ENCODE peak calls at places on chromosomes 2 and 18, in nine cellular contexts. A, P, B, H, V, J, L, D and W are unnamed samples. For H3K4me1, the result is how much of the 10 kb centered on the place peaks cover.

GRCh38 chr2:152432206-152432653 is 97.3 kb downstream of the FMNL2 start:
- DNase-seq in A (no peak), P (no peak), B (no peak), H (no peak), V (peak), J (peak), L (peak), D (peak), W (peak)

GRCh38 chr2:43348904-43349725 is 122.7 kb upstream of the ZFP36L2 start:
- DNase-seq in A (no peak), P (no peak), B (no peak), H (no peak), V (peak), J (peak), L (no peak), D (no peak), W (no peak)

GRCh38 chr18:10120622-10121021 is 206.8 kb downstream of the VAPA start:
- DNase-seq in A (no peak), P (no peak), B (no peak), H (no peak), V (no peak), J (no peak), L (no peak), D (no peak), W (no peak)

GRCh38 chr18:9763876-9764605 is 55.9 kb downstream of the RAB31 start:
- DNase-seq in A (no peak), P (no peak), B (no peak), H (no peak), V (no peak), J (no peak), L (no peak), D (no peak), W (no peak)

GRCh38 chr2:188623995-188624643 is 332.4 kb downstream of the GULP1 start:
- DNase-seq in A (no peak), P (no peak), B (no peak), H (no peak), V (no peak), J (no peak), L (no peak), D (peak), W (no peak)

GRCh38 chr2:119678021-119678656 is 862 bp upstream of the TMEM177 start:
- DNase-seq in A (peak), P (peak), B (peak), H (peak), V (no peak), J (no peak), L (no peak), D (no peak), W (no peak)

GRCh38 chr18:59459352-59460059 is 100.4 kb upstream of the LMAN1 start:
- DNase-seq in A (no peak), P (no peak), B (no peak), H (no peak), V (no peak), J (no peak), L (no peak), D (peak), W (no peak)

GRCh38 chr2:160494243-160494642 is 636 bp upstream of the RBMS1 start:
- DNase-seq in A (no peak), P (no peak), B (no peak), H (no peak), V (no peak), J (no peak), L (no peak), D (peak), W (no peak)

GRCh38 chr2:171509945-171510731 is 12.1 kb upstream of the CYBRD1 start:
- DNase-seq in A (no peak), P (no peak), B (no peak), H (no peak), V (no peak), J (no peak), L (no peak), D (no peak), W (no peak)

GRCh38 chr18:59593291-59593717 is 103.9 kb downstream of the CCBE1 start:
- DNase-seq in A (no peak), P (no peak), B (no peak), H (no peak), V (no peak), J (no peak), L (no peak), D (peak), W (peak)

GRCh38 chr2:214706986-214707385 is 102.5 kb downstream of the BARD1 start:
- DNase-seq in A (no peak), P (no peak), B (peak), H (no peak), V (no peak), J (no peak), L (no peak), D (peak), W (no peak)

GRCh38 chr18:63451774-63452173 is 25.0 kb upstream of the SERPINB5 start:
- DNase-seq in A (no peak), P (no peak), B (no peak), H (no peak), V (no peak), J (no peak), L (no peak), D (peak), W (no peak)

GRCh38 chr2:124547700-124548099 is 522.6 kb downstream of the CNTNAP5 start:
- DNase-seq in A (no peak), P (no peak), B (no peak), H (no peak), V (no peak), J (no peak), L (no peak), D (no peak), W (no peak)

GRCh38 chr2:9002637-9003365 is 683 bp downstream of the MBOAT2 start:
- DNase-seq in A (peak), P (peak), B (no peak), H (peak), V (peak), J (no peak), L (no peak), D (no peak), W (peak)

GRCh38 chr2:46831037-46831868 is 84.4 kb downstream of the MCFD2 start:
- DNase-seq in A (no peak), P (no peak), B (no peak), H (no peak), V (peak), J (no peak), L (no peak), D (peak), W (no peak)

GRCh38 chr18:35973650-35974049 is 1.2 kb downstream of the RMP24 start:
- DNase-seq in A (no peak), P (no peak), B (no peak), H (no peak), V (no peak), J (no peak), L (no peak), D (no peak), W (no peak)

GRCh38 chr2:96685592-96686459 is 43.3 kb downstream of the FER1L5 start:
- DNase-seq in A (no peak), P (no peak), B (no peak), H (no peak), V (no peak), J (peak), L (no peak), D (peak), W (peak)

GRCh38 chr2:39506215-39506614 is 69.1 kb upstream of the MAP4K3 start:
- DNase-seq in A (no peak), P (no peak), B (no peak), H (no peak), V (no peak), J (no peak), L (no peak), D (no peak), W (no peak)

GRCh38 chr18:22043837-22044236 is 125.6 kb upstream of the GATA6 start:
- DNase-seq in A (no peak), P (no peak), B (no peak), H (no peak), V (no peak), J (no peak), L (no peak), D (no peak), W (no peak)

GRCh38 chr18:22047485-22047884 is 121.9 kb upstream of the GATA6 start:
- DNase-seq in A (no peak), P (no peak), B (peak), H (no peak), V (no peak), J (no peak), L (no peak), D (no peak), W (no peak)

GRCh38 chr18:22045221-22045918 is 124.0 kb upstream of the GATA6 start:
- DNase-seq in A (no peak), P (no peak), B (peak), H (no peak), V (no peak), J (no peak), L (no peak), D (no peak), W (no peak)

GRCh38 chr18:22046473-22046872 is 122.9 kb upstream of the GATA6 start:
- DNase-seq in A (no peak), P (no peak), B (no peak), H (no peak), V (no peak), J (no peak), L (no peak), D (no peak), W (no peak)

DNA sequence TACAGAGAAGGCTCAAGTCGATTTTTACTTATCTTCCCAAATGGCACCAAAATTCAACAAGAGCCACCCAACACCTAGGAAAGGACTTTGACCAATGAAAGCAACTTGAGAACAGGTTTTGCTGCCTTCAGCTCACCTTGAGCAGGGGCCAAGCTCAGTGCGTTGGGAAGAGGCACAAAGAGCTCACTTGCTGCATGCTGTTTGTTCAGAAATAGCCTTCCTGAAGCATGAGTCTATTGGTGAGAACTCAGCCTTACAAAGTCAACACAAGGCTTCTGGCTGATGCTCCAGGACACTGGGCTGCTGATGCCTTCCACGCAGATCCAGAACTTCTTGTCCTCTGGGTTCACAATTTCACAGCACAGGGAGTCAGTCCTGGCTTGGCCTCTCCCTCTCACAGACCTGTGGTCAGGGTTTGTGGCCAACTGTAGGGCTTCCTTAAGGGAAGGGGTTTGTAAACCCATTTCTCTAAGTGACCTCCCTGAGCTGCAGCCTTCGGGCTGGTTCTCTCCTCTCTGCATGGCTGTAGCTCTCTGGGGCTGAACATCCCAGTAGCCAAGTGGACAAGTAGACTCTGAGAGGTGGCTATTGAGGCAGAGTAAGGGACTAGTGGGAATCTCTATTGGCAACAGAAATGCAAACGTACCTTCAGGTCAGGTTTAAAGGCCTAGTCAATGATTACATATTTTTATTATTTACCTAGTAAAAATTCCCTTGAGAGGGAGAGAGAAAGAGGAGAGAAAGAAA is 124.7 kb upstream of the GATA6 start:
- DNase-seq in A (no peak), P (no peak), B (peak), H (no peak), V (no peak), J (no peak), L (no peak), D (no peak), W (no peak)
- H3K4me1 ChIP-seq in A (under half), P (under half), B (under half), H (under half), V (under half), J (under half), L (under half), D (under half), W (under half)

DNA sequence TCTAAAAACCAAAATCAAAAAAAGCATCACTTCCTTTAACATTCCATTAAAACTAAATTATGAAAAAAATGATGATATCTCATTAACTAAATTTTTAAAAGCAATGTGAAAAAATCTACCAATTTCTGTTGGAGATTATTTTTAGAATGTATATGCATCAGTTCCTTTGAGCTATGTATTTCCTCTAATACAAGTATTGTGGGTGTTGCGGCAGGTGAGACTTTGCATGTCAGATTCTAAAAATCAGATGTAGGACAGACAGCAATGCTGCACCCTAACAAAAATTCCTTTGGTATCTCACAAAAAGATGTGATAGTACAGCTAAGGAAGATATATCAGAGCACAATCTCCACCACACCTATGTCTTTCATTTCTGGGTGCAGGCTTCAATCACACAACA is 6.8 kb downstream of the MBD2 start:
- DNase-seq in A (no peak), P (no peak), B (no peak), H (no peak), V (no peak), J (no peak), L (no peak), D (no peak), W (no peak)
- H3K4me3 ChIP-seq in A (no peak), P (no peak), B (no peak), H (no peak), V (no peak), J (no peak), L (no peak), D (no peak), W (no peak)

GRCh38 chr2:150468350-150468960 is 19.0 kb downstream of the RND3 start:
- DNase-seq in A (no peak), P (no peak), B (no peak), H (no peak), V (no peak), J (no peak), L (no peak), D (no peak), W (no peak)
- H3K4me1 ChIP-seq in A (under half), P (under half), B (under half), H (under half), V (under half), J (under half), L (under half), D (under half), W (under half)

DNA sequence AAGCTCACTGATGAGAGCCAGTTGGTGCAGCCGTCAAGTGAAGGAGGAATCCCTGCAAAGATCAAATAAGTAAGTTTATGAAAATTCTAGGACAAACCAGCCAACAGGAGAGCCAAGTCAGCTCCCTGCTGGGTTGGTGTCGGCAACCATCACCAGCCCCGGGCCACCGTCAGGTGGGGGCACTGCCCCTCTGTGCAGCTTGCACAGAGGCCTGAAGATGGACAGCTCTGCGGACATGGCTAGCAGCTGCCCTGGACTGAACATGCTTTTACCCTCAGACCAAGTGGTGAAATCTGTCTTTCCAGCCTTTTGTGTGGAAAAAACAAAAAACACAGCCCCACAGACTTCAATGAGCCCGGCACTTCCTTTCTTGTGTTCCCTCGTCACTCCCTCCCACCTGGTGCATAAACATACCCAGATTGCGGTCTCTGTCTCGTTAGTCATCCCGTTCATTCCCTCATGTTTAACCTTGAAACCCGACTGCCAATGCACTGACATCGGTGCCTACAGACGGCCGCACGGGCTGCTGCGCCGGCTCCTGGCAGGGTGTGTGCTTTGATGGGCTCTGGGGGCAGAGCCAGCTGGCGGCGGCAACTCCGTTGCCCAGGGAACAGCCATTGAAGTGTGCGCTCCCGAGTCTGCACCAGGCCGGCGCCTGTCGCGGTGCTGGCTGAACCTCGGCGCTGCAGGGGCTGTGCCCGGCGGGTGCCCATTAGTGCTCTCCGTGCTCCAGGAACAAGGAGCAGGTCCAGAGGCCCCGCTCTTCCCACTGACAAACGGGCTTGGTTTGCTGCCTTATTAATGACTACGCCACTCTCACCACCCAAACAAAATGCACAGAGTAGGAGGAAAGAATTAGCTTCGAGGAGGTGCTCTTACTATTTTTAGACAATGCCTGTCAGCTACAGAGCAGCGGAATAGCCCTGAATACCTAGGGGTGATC is 95.3 kb downstream of the EIPR1 start:
- DNase-seq in A (no peak), P (no peak), B (peak), H (peak), V (no peak), J (peak), L (no peak), D (no peak), W (peak)
- H3K4me3 ChIP-seq in A (no peak), P (no peak), B (no peak), H (no peak), V (no peak), J (no peak), L (no peak), D (no peak), W (no peak)

DNA sequence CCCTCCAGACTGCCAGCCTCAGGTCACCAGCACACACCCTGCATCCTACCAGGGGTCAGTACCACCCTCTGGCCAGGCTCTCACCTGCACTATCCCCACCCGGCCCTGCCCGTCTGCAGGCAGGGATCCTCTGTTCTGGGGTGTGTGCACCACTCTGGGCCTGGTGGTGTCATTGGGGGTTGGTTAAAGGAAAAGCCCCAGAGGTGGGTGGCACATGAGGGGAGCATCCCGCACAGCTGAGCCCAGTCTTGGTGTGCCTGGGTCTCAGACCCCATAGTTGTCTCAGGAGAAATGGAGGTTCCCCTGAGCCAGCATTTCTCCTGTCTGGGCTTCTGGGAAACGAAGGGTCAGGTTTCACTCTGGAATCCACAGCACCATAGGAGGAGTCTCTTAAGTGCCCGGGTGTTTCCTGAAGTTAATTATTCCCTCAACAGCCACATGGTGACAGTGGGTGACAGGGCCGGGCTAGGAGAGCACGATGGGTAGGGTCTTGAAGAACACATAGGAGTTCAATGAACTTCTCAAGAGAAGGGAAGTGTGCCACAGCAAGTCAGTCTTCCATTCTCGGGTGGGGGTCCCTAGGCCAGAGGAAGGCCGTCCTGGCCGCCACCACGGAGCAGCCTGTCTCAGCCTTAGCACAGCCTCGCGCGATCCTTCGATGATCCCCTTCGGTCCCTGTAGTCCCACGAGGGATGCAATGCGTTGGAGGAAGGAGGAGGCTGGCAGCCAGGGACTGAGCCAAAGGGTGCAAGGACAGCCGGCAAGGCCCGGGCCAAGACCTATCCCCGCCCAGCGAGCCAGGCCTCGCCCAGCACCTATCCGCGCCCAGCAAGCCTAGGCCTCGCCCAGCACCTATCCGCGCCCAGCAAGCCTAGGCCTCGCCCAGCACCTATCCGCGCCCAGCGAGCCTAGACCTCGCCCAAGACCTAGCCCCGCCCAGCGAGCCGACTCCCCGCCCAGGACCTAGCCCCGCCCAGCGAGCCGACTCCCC is 1.1 kb upstream of the FARP2 start:
- DNase-seq in A (peak), P (peak), B (peak), H (peak), V (peak), J (peak), L (peak), D (peak), W (peak)
- H3K4me1 ChIP-seq in A (under half), P (under half), B (under half), H (under half), V (under half), J (under half), L (under half), D (under half), W (under half)